ENCODE peak calls at places on chromosome 12, in four cellular contexts. U, L, Y and H are unnamed samples.

GRCh38 chr12:31620311-31620710 is 29.4 kb upstream of the DENND5B start:
- DNase-seq in U (no peak), L (no peak), Y (no peak), H (no peak)

GRCh38 chr12:53492188-53492587 is 7.1 kb downstream of the MAP3K12 start:
- DNase-seq in U (peak; percentile 21), L (no peak), Y (no peak), H (no peak)

GRCh38 chr12:108495054-108495453 is 20.0 kb upstream of the FICD start:
- DNase-seq in U (no peak), L (no peak), Y (no peak), H (peak; percentile 35)

GRCh38 chr12:49553512-49554088 is 14.3 kb downstream of the MCRS1 start:
- DNase-seq in U (peak; percentile 35), L (no peak), Y (no peak), H (no peak)

GRCh38 chr12:96015672-96016071 is 19.5 kb upstream of the HAL start:
- DNase-seq in U (no peak), L (no peak), Y (no peak), H (no peak)

GRCh38 chr12:14723763-14724162 is 27.4 kb upstream of the GUCY2C start:
- DNase-seq in U (peak; percentile 32), L (peak; percentile 64), Y (no peak), H (no peak)

GRCh38 chr12:98416845-98417244 is 98.5 kb upstream of the TMPO start:
- DNase-seq in U (no peak), L (no peak), Y (no peak), H (no peak)

GRCh38 chr12:29264424-29264823 is 115.3 kb downstream of the FAR2 start:
- DNase-seq in U (no peak), L (no peak), Y (no peak), H (no peak)

GRCh38 chr12:70920251-70920851 is at the start of gene PTPRR:
- DNase-seq in U (no peak), L (no peak), Y (no peak), H (no peak)

GRCh38 chr12:114744696-114745095 is 60.7 kb upstream of the TBX3 start:
- DNase-seq in U (no peak), L (no peak), Y (no peak), H (no peak)

GRCh38 chr12:117417004-117417403 is 55.6 kb upstream of the NOS1 start:
- DNase-seq in U (no peak), L (no peak), Y (no peak), H (no peak)